ENCODE peak calls at places on chromosome 7, in five cellular contexts. I is fibroblast of lung, A is Karpas-422, W is HepG2, N is astrocyte. X is an unnamed sample.

GRCh38 chr7:28960071-28960840 is 2.1 kb upstream of the TRIL start:
- DNase-seq in I (no peak), W (no peak), N (no peak), A (no peak), X (no peak)

GRCh38 chr7:1548438-1548831 is 7.6 kb downstream of the TMEM184A start:
- DNase-seq in I (no peak), N (no peak), A (peak; percentile 61), W (no peak), X (no peak)

GRCh38 chr7:33807779-33808482 is 97.4 kb upstream of the BMPER start:
- DNase-seq in W (peak; percentile 69), A (peak; percentile 73), N (peak; percentile 88), I (peak; percentile 91), X (peak; percentile 77)

GRCh38 chr7:87000344-87000743 is 59.1 kb downstream of the ELAPOR2 start:
- DNase-seq in W (no peak), N (no peak), I (no peak), A (no peak), X (peak; percentile 3)

GRCh38 chr7:148588168-148588890 is 2.2 kb upstream of the C7orf33 start:
- DNase-seq in W (no peak), A (no peak), I (no peak), N (no peak), X (no peak)

GRCh38 chr7:117986645-117987269 is 113.5 kb upstream of the CTTNBP2 start:
- DNase-seq in N (no peak), A (no peak), I (no peak), W (no peak), X (no peak)

GRCh38 chr7:54995631-54996340 is 23.0 kb upstream of the EGFR start:
- DNase-seq in W (peak; percentile 39), N (peak; percentile 81), A (no peak), I (peak; percentile 84), X (peak; percentile 59)

GRCh38 chr7:26865094-26865388 is 651 bp upstream of the SKAP2 start:
- DNase-seq in W (no peak), N (no peak), I (no peak), A (no peak), X (no peak)

GRCh38 chr7:26343320-26343832 is 51.7 kb downstream of the SNX10 start:
- DNase-seq in N (no peak), W (peak; percentile 37), I (no peak), A (no peak), X (no peak)

GRCh38 chr7:85185355-85186082 is 1.3 kb downstream of the SEMA3D start:
- DNase-seq in A (no peak), W (no peak), I (peak; percentile 71), N (peak; percentile 60), X (peak; percentile 87)

GRCh38 chr7:157112706-157113105 is 26.0 kb upstream of the UBE3C start:
- DNase-seq in N (no peak), I (no peak), W (no peak), A (no peak), X (no peak)

GRCh38 chr7:144036302-144036858 is 12.4 kb upstream of the OR2A5 start:
- DNase-seq in W (no peak), A (no peak), N (no peak), I (no peak), X (no peak)

GRCh38 chr7:101754432-101755159 is 62.8 kb upstream of the CUX1 start:
- DNase-seq in I (peak; percentile 66), N (peak; percentile 50), A (no peak), W (no peak), X (peak; percentile 67)

GRCh38 chr7:14752301-14752700 is 150.2 kb downstream of the DGKB start:
- DNase-seq in I (no peak), N (no peak), A (no peak), W (no peak), X (no peak)

GRCh38 chr7:137958593-137959431 is 43.1 kb downstream of the CREB3L2 start:
- DNase-seq in I (no peak), A (no peak), N (no peak), W (no peak), X (no peak)

GRCh38 chr7:44062903-44063295 is 2.5 kb downstream of the PGAM2 start:
- DNase-seq in A (peak; percentile 40), I (no peak), N (no peak), W (no peak), X (no peak)

GRCh38 chr7:37429435-37429791 is 19.3 kb downstream of the ELMO1 start:
- DNase-seq in N (no peak), A (no peak), I (no peak), W (no peak), X (no peak)

GRCh38 chr7:155529346-155529745 is 17.0 kb downstream of the CNPY1 start:
- DNase-seq in N (no peak), A (no peak), W (no peak), I (no peak), X (no peak)

GRCh38 chr7:22814261-22815208 is 8.1 kb downstream of the TOMM7 start:
- DNase-seq in A (no peak), I (peak; percentile 73), N (peak; percentile 67), W (peak; percentile 84), X (peak; percentile 57)

GRCh38 chr7:90708841-90709317 is 112.8 kb downstream of the CDK14 start:
- DNase-seq in A (peak; percentile 96), N (peak; percentile 19), I (peak; percentile 32), W (peak; percentile 43), X (no peak)

GRCh38 chr7:36154255-36155212 is 1.5 kb downstream of the EEPD1 start:
- DNase-seq in I (no peak), A (peak; percentile 79), W (no peak), N (no peak), X (no peak)

GRCh38 chr7:12620371-12620770 is 49.9 kb downstream of the SCIN start:
- DNase-seq in A (no peak), N (no peak), W (no peak), I (peak; percentile 14), X (no peak)

GRCh38 chr7:141698247-141699015 is 3.5 kb downstream of the DENND11 start:
- DNase-seq in N (no peak), A (peak; percentile 50), W (no peak), I (no peak), X (no peak)

GRCh38 chr7:46123-46829 is 146.1 kb upstream of the FAM20C start:
- DNase-seq in W (no peak), A (no peak), N (no peak), I (no peak), X (no peak)

GRCh38 chr7:30396379-30396778 is 82.2 kb downstream of the NOD1 start:
- DNase-seq in W (no peak), I (no peak), A (no peak), N (no peak), X (no peak)

DNA sequence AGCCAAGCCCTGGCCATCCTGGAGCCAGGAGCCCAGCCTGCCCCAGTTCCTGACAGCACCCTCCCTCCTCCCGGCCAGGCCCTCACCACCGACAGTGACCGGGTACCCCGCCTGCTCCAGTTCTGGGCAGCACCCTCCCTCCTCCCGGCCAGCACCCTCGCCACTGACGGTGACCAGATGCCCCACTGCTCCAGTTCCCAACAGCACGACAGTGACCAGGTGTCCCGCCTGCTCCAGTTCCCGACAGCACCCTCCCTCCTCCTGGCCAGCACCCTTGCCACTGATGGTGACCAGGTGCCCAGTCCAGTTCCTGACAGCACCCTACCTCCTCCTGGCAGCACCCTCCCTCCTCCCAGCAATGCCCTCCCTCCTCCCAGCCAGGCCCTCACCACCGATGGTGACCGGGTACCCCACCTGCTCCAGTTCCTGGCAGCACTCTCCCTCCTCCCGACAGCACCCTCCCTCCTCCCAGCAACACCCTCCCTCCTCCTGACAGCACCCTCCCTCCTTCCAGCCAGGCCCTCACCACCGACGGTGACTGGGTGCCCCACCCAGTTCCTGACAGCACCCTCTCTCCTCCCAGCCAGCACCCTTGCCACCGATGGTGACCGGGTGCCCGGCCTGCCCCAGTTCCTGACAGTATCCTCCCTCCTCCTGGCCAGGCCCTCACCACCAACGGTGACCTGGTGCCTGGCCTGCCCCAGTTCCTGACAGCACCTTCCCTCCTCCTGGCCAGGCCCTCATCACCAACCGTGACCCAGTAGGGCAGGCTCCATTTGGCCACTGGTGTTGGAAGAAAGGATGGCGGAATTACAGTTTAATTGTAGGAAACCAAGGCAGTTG is 40.3 kb downstream of the VIPR2 start:
- DNase-seq in I (no peak), A (no peak), W (no peak), N (no peak), X (no peak)
- H3K36me3 ChIP-seq in I (no peaks in the 10 kb centered on the region), A (no peaks in the 10 kb centered on the region), W (no peaks in the 10 kb centered on the region), N (no peaks in the 10 kb centered on the region), X (no peaks in the 10 kb centered on the region)

DNA sequence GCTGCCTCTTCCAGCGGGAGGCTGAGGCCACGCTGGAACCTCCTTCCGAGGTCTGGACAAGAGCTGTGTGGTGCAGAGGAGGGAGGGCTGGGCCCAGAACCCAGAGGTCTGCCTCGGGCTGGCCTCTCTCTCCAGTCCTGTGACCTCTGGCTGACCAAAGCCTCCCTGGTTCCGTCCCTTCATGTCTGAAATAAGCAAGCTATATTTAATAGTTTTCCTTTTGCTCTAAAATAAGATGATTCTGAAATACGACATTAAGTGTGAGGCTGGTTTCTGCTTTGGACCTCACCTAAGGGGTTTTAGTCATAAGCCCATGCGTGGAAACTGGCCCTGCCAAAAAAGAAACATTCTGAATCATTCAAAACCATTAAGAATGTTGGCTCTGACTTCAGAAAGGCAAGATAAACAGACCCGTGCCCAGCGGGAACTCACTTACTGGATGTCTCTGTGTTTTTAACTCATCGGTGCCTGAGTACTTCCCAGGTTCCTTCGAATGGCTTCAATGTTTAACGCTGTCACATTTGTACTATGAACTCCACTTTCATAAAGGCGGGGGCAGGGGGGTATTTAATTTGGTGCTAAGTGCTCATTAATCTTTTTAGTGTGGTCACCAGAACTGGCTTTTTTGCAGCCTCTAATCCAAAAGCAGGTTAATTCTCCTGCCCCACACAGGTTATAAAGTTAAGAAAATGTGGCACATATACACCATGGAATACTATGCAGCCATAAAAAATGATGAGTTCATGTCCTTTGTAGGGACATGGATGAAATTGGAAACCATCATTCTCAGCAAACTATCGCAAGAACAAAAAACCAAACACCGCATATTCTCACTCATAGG is 157.5 kb upstream of the KLF14 start:
- DNase-seq in W (no peak), I (peak; percentile 98), A (no peak), N (peak; percentile 97), X (peak; percentile 97)
- H3K9ac ChIP-seq in W (no peak overlapping the region), I (peak overlapping the region; percentile 50), A (no peak overlapping the region), N (peak overlapping the region; percentile 77), X (peak overlapping the region; percentile 89)

DNA sequence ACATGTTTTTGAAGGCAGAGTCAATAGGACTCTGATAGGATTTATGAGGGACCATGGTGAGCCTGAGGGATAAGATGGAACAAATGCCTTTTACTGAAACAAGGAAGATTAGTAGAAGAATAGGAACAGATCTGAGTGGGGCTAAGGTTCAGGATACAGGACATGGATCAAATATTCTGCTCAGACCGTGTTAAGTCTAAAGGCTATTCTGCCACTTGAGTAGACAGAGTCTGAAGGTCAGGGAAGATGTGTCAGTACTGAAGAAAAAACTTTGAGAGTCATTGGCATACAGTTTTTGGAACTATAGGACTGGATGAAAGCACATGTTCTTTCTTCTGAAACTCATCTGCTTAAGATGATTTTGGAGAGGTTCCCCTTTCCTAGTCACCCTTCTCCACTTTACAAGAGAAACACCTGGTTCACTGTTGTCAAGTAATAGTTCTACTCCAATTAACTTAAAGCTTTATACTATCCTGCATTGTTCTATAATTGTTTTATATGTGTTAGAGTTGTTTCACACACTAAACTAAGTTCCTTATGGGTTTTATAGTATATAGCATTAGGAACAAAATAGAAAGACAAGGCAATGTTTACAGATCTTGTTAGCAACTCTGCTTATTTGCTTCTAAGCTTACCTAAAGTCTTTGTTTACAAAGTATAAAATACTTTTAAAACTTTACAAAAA is 43.4 kb downstream of the WASL start:
- DNase-seq in I (no peak), W (no peak), A (no peak), N (no peak), X (no peak)
- H3K36me3 ChIP-seq in I (peaks cover 4% of the 10 kb centered on the region), W (peaks cover 9% of the 10 kb centered on the region), A (peaks cover 33% of the 10 kb centered on the region), N (peaks cover 12% of the 10 kb centered on the region), X (peaks cover 60% of the 10 kb centered on the region)

DNA sequence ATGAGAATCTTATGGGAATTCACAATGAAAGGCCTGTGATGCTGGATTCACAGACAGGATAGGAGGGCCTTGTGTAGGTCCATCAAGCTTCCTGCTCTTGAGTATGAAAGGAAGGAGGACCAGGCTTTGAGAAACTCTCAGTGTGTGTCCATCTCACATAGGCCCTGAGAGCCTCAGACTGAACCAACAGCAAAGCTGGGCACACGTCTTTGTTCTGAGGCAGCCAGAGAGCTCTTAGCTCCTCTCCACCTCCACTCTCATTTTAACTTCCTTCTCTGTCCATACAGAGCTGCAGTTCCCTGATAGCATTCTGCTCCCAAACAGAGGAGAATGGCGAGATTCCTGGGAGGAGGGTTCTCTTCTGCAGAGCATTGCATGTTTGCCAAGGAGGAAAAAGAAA is 515.6 kb downstream of the CALN1 start:
- DNase-seq in W (no peak), N (no peak), I (no peak), A (no peak), X (no peak)
- H3K9ac ChIP-seq in W (no peak overlapping the region), N (no peak overlapping the region), I (no peak overlapping the region), A (no peak overlapping the region), X (no peak overlapping the region)

X was measured in adipocyte.